ENCODE peak calls at places on chromosomes 1 and 21, in seven cellular contexts. F, R, G, I, W, N and U are unnamed samples.

GRCh38 chr1:116764906-116765862 is 11.0 kb downstream of the CD2 start:
- DNase-seq in N (no peak), I (no peak), R (no peak), G (no peak), W (no peak), F (no peak), U (no peak)

GRCh38 chr1:31592132-31592531 is 15.8 kb downstream of the TINAGL1 start:
- DNase-seq in I (no peak), R (no peak), G (no peak), W (no peak), N (no peak), F (no peak), U (no peak)

GRCh38 chr21:17542371-17542992 is 29.6 kb downstream of the CXADR start:
- DNase-seq in R (no peak), I (no peak), W (no peak), F (no peak), G (peak; percentile 31), N (no peak), U (peak; percentile 16)

GRCh38 chr21:46455575-46456385 is 2.9 kb upstream of the DIP2A start:
- DNase-seq in G (peak; percentile 85), W (no peak), N (no peak), I (no peak), F (peak; percentile 66), R (no peak), U (peak; percentile 79)

GRCh38 chr1:51729156-51729823 is 112.4 kb downstream of the OSBPL9 start:
- DNase-seq in I (peak; percentile 98), G (peak; percentile 92), R (peak; percentile 95), N (peak; percentile 92), W (peak; percentile 87), F (peak; percentile 83), U (peak; percentile 83)

GRCh38 chr1:53278294-53278693 is 40.0 kb upstream of the MAGOH start:
- DNase-seq in I (peak; percentile 37), R (peak; percentile 68), N (peak; percentile 89), W (no peak), F (peak; percentile 7), G (no peak), U (no peak)

GRCh38 chr1:172821609-172822274 is 162.8 kb downstream of the FASLG start:
- DNase-seq in W (no peak), F (peak; percentile 80), N (no peak), G (peak; percentile 82), R (no peak), I (no peak), U (peak; percentile 80)

GRCh38 chr1:14910947-14911721 is 242.4 kb upstream of the TMEM51 start:
- DNase-seq in G (no peak), R (no peak), W (no peak), I (no peak), F (no peak), N (no peak), U (no peak)

GRCh38 chr21:21712761-21713558 is 714.8 kb downstream of the NCAM2 start:
- DNase-seq in F (peak; percentile 62), R (no peak), N (no peak), I (no peak), W (no peak), G (peak; percentile 80), U (peak; percentile 77)

GRCh38 chr21:25560151-25560783 is 47.0 kb downstream of the MRPL39 start:
- DNase-seq in N (no peak), W (no peak), I (no peak), G (no peak), F (no peak), R (no peak), U (no peak)

GRCh38 chr1:8752411-8752810 is 65.0 kb downstream of the RERE start:
- DNase-seq in I (no peak), R (no peak), N (no peak), W (no peak), F (no peak), G (no peak), U (no peak)

GRCh38 chr1:201265771-201266170 is 17.5 kb upstream of the PKP1 start:
- DNase-seq in G (no peak), I (no peak), R (no peak), F (peak; percentile 36), N (no peak), W (no peak), U (no peak)

GRCh38 chr21:36338975-36339374 is 19.0 kb downstream of the MORC3 start:
- DNase-seq in G (no peak), R (no peak), W (no peak), N (no peak), I (no peak), F (no peak), U (no peak)
- H4K20me1 ChIP-seq in G (no peaks in the 10 kb centered on the region), R (peaks cover 18% of the 10 kb centered on the region), W (no peaks in the 10 kb centered on the region), N (peaks cover 3% of the 10 kb centered on the region), I (no peaks in the 10 kb centered on the region), F (peaks cover 12% of the 10 kb centered on the region), U (peaks cover 27% of the 10 kb centered on the region)

GRCh38 chr1:218661411-218661810 is 316.3 kb downstream of the TGFB2 start:
- DNase-seq in F (no peak), I (no peak), N (no peak), R (no peak), W (no peak), G (no peak), U (no peak)
- H3K9ac ChIP-seq in F (no peak overlapping the region), I (no peak overlapping the region), N (no peak overlapping the region), R (no peak overlapping the region), W (no peak overlapping the region), G (no peak overlapping the region), U (no peak overlapping the region)

GRCh38 chr1:228139406-228139930 is 611 bp upstream of the GUK1 start:
- DNase-seq in R (no peak), G (no peak), F (no peak), I (no peak), W (no peak), N (no peak), U (no peak)

GRCh38 chr1:228141871-228142615 is 2.0 kb downstream of the GUK1 start:
- DNase-seq in W (no peak), F (peak; percentile 16), G (peak; percentile 85), N (no peak), R (no peak), I (no peak), U (peak; percentile 82)

GRCh38 chr1:228139931-228140723 is at the start of gene GUK1:
- DNase-seq in R (peak; percentile 100), W (peak; percentile 98), I (peak; percentile 100), N (peak; percentile 100), G (peak; percentile 100), F (peak; percentile 99), U (peak; percentile 99)

GRCh38 chr1:228141082-228141870 is 1.2 kb downstream of the GUK1 start:
- DNase-seq in F (peak; percentile 33), I (peak; percentile 72), R (no peak), W (no peak), N (no peak), G (peak; percentile 33), U (no peak)

DNA sequence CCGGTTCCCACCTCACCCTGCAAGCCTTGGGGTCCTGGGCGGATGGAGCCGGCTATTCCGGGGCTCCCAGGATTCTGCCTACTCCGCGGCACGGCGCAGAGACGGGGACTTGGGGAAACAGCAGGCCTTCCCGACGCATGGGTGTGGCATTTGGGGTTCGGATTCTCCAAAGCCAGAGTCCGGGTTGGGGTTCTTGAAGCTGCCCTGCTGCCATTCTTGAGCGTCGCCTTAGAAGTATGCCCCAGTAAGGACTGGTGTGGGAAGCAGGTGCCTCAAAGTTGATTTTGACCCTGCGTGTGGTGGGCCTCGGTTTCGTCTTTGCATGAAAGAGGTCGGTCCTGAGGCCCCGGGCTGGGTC is 624 bp downstream of the GUK1 start:
- DNase-seq in I (peak; percentile 22), R (no peak), G (no peak), F (no peak), N (no peak), W (no peak), U (no peak)
- H4K20me1 ChIP-seq in I (peaks cover 32% of the 10 kb centered on the region), R (peaks cover 14% of the 10 kb centered on the region), G (no peaks in the 10 kb centered on the region), F (peaks cover 52% of the 10 kb centered on the region), N (peaks cover 21% of the 10 kb centered on the region), W (peaks cover 6% of the 10 kb centered on the region), U (peaks cover 52% of the 10 kb centered on the region)

GRCh38 chr1:57281324-57281723 is 142.5 kb downstream of the DAB1 start:
- DNase-seq in W (no peak), N (no peak), G (no peak), F (no peak), I (no peak), R (no peak), U (no peak)
- H3K9ac ChIP-seq in W (no peak overlapping the region), N (no peak overlapping the region), G (no peak overlapping the region), F (no peak overlapping the region), I (no peak overlapping the region), R (no peak overlapping the region), U (no peak overlapping the region)

GRCh38 chr21:27408826-27409225 is 441.9 kb upstream of the ADAMTS5 start:
- DNase-seq in W (no peak), G (peak; percentile 25), F (no peak), N (no peak), R (no peak), I (no peak), U (peak; percentile 14)
- H4K20me1 ChIP-seq in W (no peaks in the 10 kb centered on the region), G (no peaks in the 10 kb centered on the region), F (no peaks in the 10 kb centered on the region), N (no peaks in the 10 kb centered on the region), R (no peaks in the 10 kb centered on the region), I (no peaks in the 10 kb centered on the region), U (no peaks in the 10 kb centered on the region)

GRCh38 chr21:42356036-42356435 is 5.2 kb upstream of the TFF2 start:
- DNase-seq in R (no peak), F (no peak), G (no peak), W (no peak), I (no peak), N (no peak), U (no peak)
- H3K9ac ChIP-seq in R (no peak overlapping the region), F (no peak overlapping the region), G (no peak overlapping the region), W (no peak overlapping the region), I (no peak overlapping the region), N (no peak overlapping the region), U (no peak overlapping the region)

GRCh38 chr1:198171667-198172294 is 15.0 kb downstream of the NEK7 start:
- DNase-seq in F (no peak), W (no peak), N (no peak), I (no peak), G (no peak), R (no peak), U (no peak)
- H4K20me1 ChIP-seq in F (peaks cover 81% of the 10 kb centered on the region), W (no peaks in the 10 kb centered on the region), N (peaks cover 3% of the 10 kb centered on the region), I (peaks cover 18% of the 10 kb centered on the region), G (no peaks in the 10 kb centered on the region), R (no peaks in the 10 kb centered on the region), U (peaks cover 82% of the 10 kb centered on the region)

GRCh38 chr1:43842099-43842498 is 91.5 kb upstream of the ARTN start:
- DNase-seq in W (no peak), G (no peak), N (no peak), R (no peak), F (no peak), I (no peak), U (no peak)

GRCh38 chr1:43836267-43836951 is 97.2 kb upstream of the ARTN start:
- DNase-seq in N (no peak), F (no peak), W (peak; percentile 88), I (peak; percentile 95), R (no peak), G (peak; percentile 33), U (no peak)

GRCh38 chr1:43835141-43836021 is 98.2 kb upstream of the ARTN start:
- DNase-seq in F (peak; percentile 88), W (no peak), I (peak; percentile 58), R (no peak), N (no peak), G (peak; percentile 97), U (peak; percentile 97)

GRCh38 chr1:43841511-43841910 is 92.1 kb upstream of the ARTN start:
- DNase-seq in R (no peak), N (no peak), F (no peak), I (no peak), G (no peak), W (no peak), U (no peak)

GRCh38 chr1:43839056-43839455 is 94.5 kb upstream of the ARTN start:
- DNase-seq in F (no peak), N (no peak), W (no peak), I (no peak), G (no peak), R (no peak), U (no peak)
- H3K9ac ChIP-seq in F (no peak overlapping the region), N (no peak overlapping the region), W (no peak overlapping the region), I (peak overlapping the region; percentile 2), G (no peak overlapping the region), R (no peak overlapping the region), U (no peak overlapping the region)